ENCODE peak calls at places on chromosomes 1 and 21, in five cellular contexts. T is T1000, H is anterior cingulate cortex, Q is mucosa of descending colon, B is D341Med. N is an unnamed sample.

GRCh38 chr1:76269175-76269574 is 194.6 kb downstream of the ST6GALNAC3 start:
- DNase-seq in T (no peak), H (no peak), Q (no peak), B (no peak), N (no peak)

GRCh38 chr1:179143332-179143731 is 61.5 kb downstream of the TOR3A start:
- DNase-seq in T (no peak), H (no peak), Q (no peak), B (no peak), N (no peak)

GRCh38 chr1:200082329-200082728 is 54.8 kb downstream of the NR5A2 start:
- DNase-seq in T (no peak), H (no peak), Q (no peak), B (no peak), N (no peak)

GRCh38 chr21:37763298-37763697 is 153.0 kb downstream of the KCNJ6 start:
- DNase-seq in T (no peak), H (no peak), Q (no peak), B (no peak), N (no peak)

GRCh38 chr1:201966171-201966570 is 10.9 kb downstream of the TIMM17A start:
- DNase-seq in T (no peak), H (no peak), Q (no peak), B (no peak), N (no peak)

GRCh38 chr1:43147625-43148319 is 24.3 kb downstream of the EBNA1BP2 start:
- DNase-seq in T (peak), H (peak), Q (peak), B (peak), N (no peak)

GRCh38 chr1:180953791-180954721 is 41.4 kb downstream of the KIAA1614 start:
- DNase-seq in T (peak), H (peak), Q (peak), B (peak), N (peak)

GRCh38 chr1:232271991-232272589 is 357.8 kb downstream of the SIPA1L2 start:
- DNase-seq in T (no peak), H (no peak), Q (no peak), B (no peak), N (no peak)

GRCh38 chr1:226128487-226129075 is 58.0 kb downstream of the ACBD3 start:
- DNase-seq in T (peak), H (no peak), Q (no peak), B (no peak), N (peak)

GRCh38 chr1:224407546-224408293 is 26.9 kb downstream of the WDR26 start:
- DNase-seq in T (no peak), H (no peak), Q (no peak), B (no peak), N (no peak)

GRCh38 chr1:214234635-214235025 is 46.3 kb upstream of the SMYD2 start:
- DNase-seq in T (no peak), H (no peak), Q (no peak), B (no peak), N (no peak)

GRCh38 chr1:162627662-162628296 is 4.5 kb upstream of the DDR2 start:
- DNase-seq in T (no peak), H (no peak), Q (no peak), B (no peak), N (no peak)

GRCh38 chr1:204263240-204263848 is 49.6 kb upstream of the GOLT1A start:
- DNase-seq in T (no peak), H (no peak), Q (no peak), B (no peak), N (no peak)

GRCh38 chr21:45013271-45013841 is 61.0 kb upstream of the ADARB1 start:
- DNase-seq in T (no peak), H (no peak), Q (peak), B (no peak), N (peak)